ENCODE peak calls at places on chromosome 13, in eight cellular contexts. S is GM23248, U is MM.1S, J is GM23338, G is neural progenitor cell, K is PC-3, I is hepatocyte, H is HCT116. F is an unnamed sample.

GRCh38 chr13:102868366-102868936 is 22.6 kb downstream of the ERCC5 start:
- DNase-seq in J (no peak), U (no peak), G (no peak), H (no peak), S (peak), K (no peak), I (no peak), F (no peak)

GRCh38 chr13:20826810-20827560 is 53.2 kb upstream of the EEF1AKMT1 start:
- DNase-seq in H (no peak), S (peak), K (no peak), J (no peak), I (no peak), U (no peak), G (no peak), F (peak)

GRCh38 chr13:106028916-106029315 is 506.5 kb downstream of the EFNB2 start:
- DNase-seq in S (peak), G (no peak), H (no peak), K (no peak), I (no peak), J (no peak), U (no peak), F (no peak)

GRCh38 chr13:28750187-28751045 is 31.6 kb upstream of the SLC46A3 start:
- DNase-seq in G (no peak), S (peak), U (no peak), K (peak), I (no peak), H (no peak), J (no peak), F (no peak)

GRCh38 chr13:24038846-24039330 is 121.6 kb upstream of the SPATA13 start:
- DNase-seq in K (peak), J (no peak), S (peak), H (no peak), I (no peak), U (no peak), G (no peak), F (no peak)

GRCh38 chr13:32852568-32852967 is 163.7 kb upstream of the KL start:
- DNase-seq in H (no peak), K (peak), I (no peak), J (no peak), U (no peak), G (no peak), S (peak), F (no peak)

GRCh38 chr13:36134632-36135031 is 3.5 kb upstream of the DCLK1 start:
- DNase-seq in J (no peak), U (no peak), G (peak), H (no peak), S (no peak), K (no peak), I (no peak), F (no peak)

GRCh38 chr13:27374650-27375049 is 49.8 kb upstream of the GTF3A start:
- DNase-seq in J (peak), G (peak), I (peak), S (peak), H (peak), U (peak), K (peak), F (peak)

GRCh38 chr13:110617326-110618072 is 2.2 kb downstream of the NAXD start:
- DNase-seq in G (no peak), U (no peak), J (peak), K (no peak), I (peak), H (no peak), S (peak), F (peak)

GRCh38 chr13:112066624-112067004 is 335 bp upstream of the SOX1 start:
- DNase-seq in S (peak), G (peak), J (peak), H (no peak), I (peak), U (no peak), K (no peak), F (no peak)

GRCh38 chr13:75870397-75870801 is 234.3 kb downstream of the LMO7 start:
- DNase-seq in H (no peak), S (peak), I (peak), G (peak), K (peak), U (peak), J (peak), F (peak)

GRCh38 chr13:36819811-36820140 is 754 bp downstream of the RFXAP start:
- DNase-seq in J (peak), U (no peak), H (no peak), G (peak), S (peak), K (peak), I (peak), F (no peak)

GRCh38 chr13:50526771-50527567 is 316.5 kb downstream of the DLEU7 start:
- DNase-seq in K (no peak), J (no peak), H (no peak), G (no peak), S (no peak), U (peak), I (no peak), F (peak)

GRCh38 chr13:51794959-51795358 is 9.0 kb downstream of the DHRS12 start:
- DNase-seq in H (no peak), I (no peak), K (no peak), G (no peak), S (no peak), J (no peak), U (no peak), F (peak)

GRCh38 chr13:97798171-97798821 is 155.2 kb upstream of the IPO5 start:
- DNase-seq in K (no peak), J (peak), H (no peak), S (peak), G (no peak), U (no peak), I (no peak), F (no peak)

GRCh38 chr13:79709526-79709925 is 228.6 kb downstream of the NDFIP2 start:
- DNase-seq in G (no peak), U (no peak), I (no peak), K (no peak), S (peak), J (no peak), H (no peak), F (no peak)

GRCh38 chr13:25958983-25959382 is 92.8 kb downstream of the SHISA2 start:
- DNase-seq in I (no peak), U (no peak), G (no peak), K (no peak), J (no peak), S (no peak), H (no peak), F (no peak)

GRCh38 chr13:113367020-113367560 is 3.2 kb upstream of the GRTP1 start:
- DNase-seq in G (no peak), S (no peak), H (no peak), U (no peak), K (no peak), J (no peak), I (no peak), F (no peak)

GRCh38 chr13:113404366-113404722 is 40.4 kb upstream of the GRTP1 start:
- DNase-seq in K (no peak), J (no peak), G (no peak), U (no peak), I (no peak), S (no peak), H (no peak), F (no peak)

GRCh38 chr13:113875429-113875815 is 11.5 kb upstream of the GAS6 start:
- DNase-seq in J (no peak), S (no peak), G (no peak), U (no peak), K (no peak), H (no peak), I (no peak), F (no peak)

GRCh38 chr13:51222510-51223283 is 499 bp downstream of the FAM124A start:
- DNase-seq in H (no peak), S (peak), J (peak), U (no peak), I (peak), K (peak), G (peak), F (no peak)

GRCh38 chr13:110138009-110138699 is 168.8 kb downstream of the COL4A1 start:
- DNase-seq in G (peak), U (peak), J (peak), S (peak), I (peak), H (peak), K (peak), F (peak)

GRCh38 chr13:48653074-48654054 is at the start of gene CYSLTR2:
- DNase-seq in G (peak), J (peak), K (no peak), I (peak), S (peak), U (no peak), H (no peak), F (no peak)

GRCh38 chr13:73585236-73585635 is 526.4 kb downstream of the KLF5 start:
- DNase-seq in G (no peak), J (no peak), S (no peak), U (no peak), I (no peak), K (no peak), H (no peak), F (no peak)

GRCh38 chr13:98158172-98158907 is 15.4 kb downstream of the FARP1 start:
- DNase-seq in S (no peak), H (no peak), K (no peak), U (no peak), J (no peak), G (no peak), I (no peak), F (no peak)

GRCh38 chr13:43865892-43866291 is 13.6 kb downstream of the CCDC122 start:
- DNase-seq in J (no peak), K (peak), S (peak), G (no peak), H (peak), U (no peak), I (no peak), F (no peak)

GRCh38 chr13:66402071-66402470 is 828.1 kb downstream of the PCDH9 start:
- DNase-seq in I (no peak), J (no peak), K (peak), G (no peak), H (no peak), U (no peak), S (no peak), F (no peak)
- TF ChIP-seq EZH2phosphoT487 in I (no peak), J (no peak), K (no peak), G (no peak), H (no peak), U (no peak), S (no peak), F (no peak)

GRCh38 chr13:94656766-94657165 is 55.1 kb downstream of the GPR180 start:
- DNase-seq in U (peak), H (no peak), J (peak), I (peak), S (peak), G (no peak), K (peak), F (no peak)
- TF ChIP-seq EZH2phosphoT487 in U (no peak), H (no peak), J (no peak), I (no peak), S (no peak), G (no peak), K (no peak), F (no peak)

GRCh38 chr13:85498774-85499173 is 300.4 kb downstream of the SLITRK6 start:
- DNase-seq in S (no peak), J (no peak), G (no peak), I (no peak), H (no peak), U (no peak), K (no peak), F (no peak)

GRCh38 chr13:85508683-85509329 is 290.4 kb downstream of the SLITRK6 start:
- DNase-seq in I (no peak), S (no peak), J (peak), K (no peak), H (no peak), U (no peak), G (no peak), F (no peak)

GRCh38 chr13:85500716-85501256 is 298.4 kb downstream of the SLITRK6 start:
- DNase-seq in U (no peak), S (no peak), J (no peak), K (peak), I (no peak), H (no peak), G (no peak), F (no peak)

GRCh38 chr13:85501616-85502015 is 297.6 kb downstream of the SLITRK6 start:
- DNase-seq in S (no peak), I (no peak), U (no peak), J (no peak), K (no peak), G (no peak), H (no peak), F (no peak)

DNA sequence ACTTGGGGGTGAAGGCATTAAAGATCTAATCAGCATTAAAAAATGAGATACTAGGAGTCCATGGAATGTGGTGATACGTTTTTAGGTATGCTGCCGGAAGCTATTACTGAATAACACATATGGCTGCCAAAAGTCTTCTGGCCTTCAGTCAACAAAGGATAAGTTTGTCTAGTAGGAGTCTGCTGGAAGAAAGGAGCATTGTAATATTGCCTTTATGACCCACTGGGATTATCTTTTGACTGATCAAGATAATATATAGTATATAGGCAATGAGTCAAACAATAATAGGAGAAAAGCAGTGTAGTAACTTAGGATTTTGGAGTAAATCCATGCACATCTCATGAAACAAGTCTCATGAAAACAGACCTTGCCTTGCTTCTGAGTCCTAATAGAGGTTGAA is 295.4 kb downstream of the SLITRK6 start:
- DNase-seq in I (no peak), J (no peak), H (no peak), G (no peak), S (no peak), U (no peak), K (peak), F (no peak)
- TF ChIP-seq EZH2phosphoT487 in I (no peak), J (no peak), H (no peak), G (no peak), S (no peak), U (no peak), K (no peak), F (no peak)

DNA sequence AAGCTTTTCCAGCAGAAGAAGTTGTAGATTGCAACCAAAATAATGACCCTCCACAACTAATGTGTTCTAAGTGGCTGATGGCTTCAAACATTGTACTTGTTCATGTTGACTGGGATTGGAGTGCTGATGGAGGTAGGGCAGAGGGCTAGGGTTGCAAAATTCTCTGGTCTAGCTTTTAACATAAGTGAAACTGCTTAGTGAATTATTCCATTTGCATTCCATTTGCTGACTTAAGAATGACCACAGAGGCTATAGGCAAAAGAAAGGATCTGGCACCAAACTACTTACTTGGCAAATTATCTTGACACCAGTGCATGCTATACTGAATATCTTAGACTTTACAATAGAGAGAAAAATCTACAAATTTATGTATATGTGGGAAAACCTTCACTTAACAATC is 287.0 kb downstream of the FGF9 start:
- DNase-seq in S (peak), K (no peak), H (no peak), G (no peak), J (no peak), U (no peak), I (no peak), F (no peak)
- TF ChIP-seq EZH2phosphoT487 in S (no peak), K (no peak), H (no peak), G (no peak), J (no peak), U (no peak), I (no peak), F (no peak)

GRCh38 chr13:70844391-70845108 is 736.3 kb upstream of the KLHL1 start:
- DNase-seq in G (no peak), J (no peak), K (peak), S (no peak), H (no peak), U (no peak), I (no peak), F (no peak)

GRCh38 chr13:70842062-70842644 is 733.9 kb upstream of the KLHL1 start:
- DNase-seq in U (no peak), H (no peak), I (no peak), K (peak), J (no peak), S (no peak), G (no peak), F (no peak)

DNA sequence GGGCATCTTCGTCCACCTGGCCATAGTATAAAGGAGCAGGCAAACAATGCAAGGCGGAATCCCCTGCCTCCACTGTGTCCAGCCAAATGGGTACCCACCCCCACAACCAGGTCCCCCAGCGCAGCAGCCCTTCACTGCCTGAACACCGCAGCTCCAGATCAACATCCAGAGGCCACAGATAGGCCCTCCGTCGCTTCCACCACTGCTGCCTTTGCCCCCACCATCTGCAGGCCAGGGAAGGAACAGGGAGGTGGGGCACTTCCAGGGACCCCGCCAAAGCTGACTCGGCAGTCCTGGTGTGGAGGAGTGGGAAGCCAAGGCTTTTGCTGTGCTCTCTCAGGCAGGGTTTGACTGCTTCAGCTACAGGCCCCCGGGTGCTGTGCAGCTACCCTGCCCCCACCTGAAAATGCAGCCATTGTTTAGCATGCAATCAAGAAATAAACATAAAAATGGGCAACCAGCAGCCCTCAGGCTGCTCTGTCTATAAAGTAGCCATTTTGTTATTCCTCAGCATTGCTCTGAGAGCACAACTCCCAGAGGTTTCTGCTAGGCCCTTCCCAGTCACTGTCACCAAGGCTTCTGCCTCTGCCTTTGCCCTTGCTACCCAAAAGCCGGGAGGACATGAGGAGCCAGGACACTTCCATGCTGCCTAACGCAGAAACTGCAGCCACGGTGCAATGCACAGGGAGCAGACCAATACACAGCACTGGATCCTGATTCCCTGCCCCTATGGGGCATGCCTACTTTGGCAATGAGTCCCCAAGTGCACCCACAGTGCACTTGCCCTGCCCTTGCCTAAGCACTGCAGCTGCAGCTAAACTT is 733.2 kb upstream of the KLHL1 start:
- DNase-seq in I (no peak), S (no peak), K (no peak), H (no peak), J (no peak), U (no peak), G (no peak), F (no peak)
- TF ChIP-seq EZH2phosphoT487 in I (no peak), S (no peak), K (no peak), H (no peak), J (no peak), U (no peak), G (no peak), F (no peak)

F was measured in OCI-LY7.